ENCODE peak calls at places on chromosomes 6 and 20, in four cellular contexts. One of them, this sample, is unnamed.

GRCh38 chr20:5131502-5131901 is 4.7 kb downstream of the CDS2 start:
- DNase-seq in mesendoderm: no peak
- DNase-seq in IMR-90: no peak
- DNase-seq in trophoblast cell: no peak
- DNase-seq in this sample: no peak

GRCh38 chr6:112694986-112695385 is 347.9 kb downstream of the RFPL4B start:
- DNase-seq in IMR-90: no peak
- DNase-seq in trophoblast cell: no peak
- DNase-seq in mesendoderm: no peak
- DNase-seq in this sample: peak; percentile 2

GRCh38 chr6:149921361-149921760 is 1.6 kb downstream of the RAET1G start:
- DNase-seq in IMR-90: no peak
- DNase-seq in trophoblast cell: no peak
- DNase-seq in mesendoderm: no peak
- DNase-seq in this sample: no peak

GRCh38 chr20:41181567-41181966 is 44.2 kb downstream of the PLCG1 start:
- DNase-seq in IMR-90: no peak
- DNase-seq in mesendoderm: no peak
- DNase-seq in trophoblast cell: no peak
- DNase-seq in this sample: no peak

GRCh38 chr6:154932562-154933027 is 62.5 kb upstream of the TIAM2 start:
- DNase-seq in IMR-90: peak; percentile 78
- DNase-seq in mesendoderm: peak; percentile 96
- DNase-seq in trophoblast cell: peak; percentile 80
- DNase-seq in this sample: no peak

GRCh38 chr6:3287976-3288707 is 29.4 kb downstream of the PSMG4 start:
- DNase-seq in trophoblast cell: no peak
- DNase-seq in mesendoderm: no peak
- DNase-seq in IMR-90: no peak
- DNase-seq in this sample: no peak

GRCh38 chr6:142008776-142009175 is 123.9 kb upstream of the GJE1 start:
- DNase-seq in trophoblast cell: no peak
- DNase-seq in IMR-90: no peak
- DNase-seq in mesendoderm: no peak
- DNase-seq in this sample: no peak

GRCh38 chr6:145561095-145561820 is 174.1 kb downstream of the EPM2A start:
- DNase-seq in trophoblast cell: no peak
- DNase-seq in mesendoderm: no peak
- DNase-seq in IMR-90: no peak
- DNase-seq in this sample: no peak

GRCh38 chr6:109024368-109024767 is 70.3 kb downstream of the SESN1 start:
- DNase-seq in mesendoderm: no peak
- DNase-seq in trophoblast cell: peak; percentile 36
- DNase-seq in IMR-90: peak; percentile 42
- DNase-seq in this sample: no peak

GRCh38 chr20:63064745-63065711 is 58.3 kb upstream of the BHLHE23 start:
- DNase-seq in mesendoderm: no peak
- DNase-seq in trophoblast cell: peak; percentile 68
- DNase-seq in IMR-90: no peak
- DNase-seq in this sample: no peak

GRCh38 chr6:17179246-17180073 is 77.6 kb downstream of the STMND1 start:
- DNase-seq in mesendoderm: no peak
- DNase-seq in IMR-90: peak; percentile 68
- DNase-seq in trophoblast cell: no peak
- DNase-seq in this sample: no peak

GRCh38 chr6:129113637-129114036 is 230.7 kb downstream of the LAMA2 start:
- DNase-seq in IMR-90: no peak
- DNase-seq in mesendoderm: no peak
- DNase-seq in trophoblast cell: no peak
- DNase-seq in this sample: no peak

GRCh38 chr6:125871365-125871764 is 80.6 kb downstream of the NCOA7 start:
- DNase-seq in trophoblast cell: no peak
- DNase-seq in mesendoderm: no peak
- DNase-seq in IMR-90: peak; percentile 21
- DNase-seq in this sample: no peak

GRCh38 chr20:64071341-64072332 is 7.7 kb downstream of the RGS19 start:
- DNase-seq in trophoblast cell: no peak
- DNase-seq in IMR-90: no peak
- DNase-seq in mesendoderm: no peak
- DNase-seq in this sample: no peak

GRCh38 chr6:90227693-90228092 is 69.0 kb downstream of the BACH2 start:
- DNase-seq in IMR-90: no peak
- DNase-seq in mesendoderm: no peak
- DNase-seq in trophoblast cell: no peak
- DNase-seq in this sample: no peak

GRCh38 chr20:37534401-37535157 is 6.9 kb upstream of the BLCAP start:
- DNase-seq in IMR-90: peak; percentile 77
- DNase-seq in mesendoderm: peak; percentile 77
- DNase-seq in trophoblast cell: peak; percentile 94
- DNase-seq in this sample: peak; percentile 83

GRCh38 chr20:62062661-62063600 is 2.8 kb downstream of the TAF4 start:
- DNase-seq in IMR-90: no peak
- DNase-seq in mesendoderm: no peak
- DNase-seq in trophoblast cell: no peak
- DNase-seq in this sample: no peak

GRCh38 chr6:118660218-118660569 is 8.8 kb upstream of the CEP85L start:
- DNase-seq in mesendoderm: no peak
- DNase-seq in IMR-90: no peak
- DNase-seq in trophoblast cell: no peak
- DNase-seq in this sample: no peak

GRCh38 chr6:116352515-116353471 is 18.0 kb upstream of the DSE start:
- DNase-seq in mesendoderm: no peak
- DNase-seq in trophoblast cell: peak; percentile 18
- DNase-seq in IMR-90: peak; percentile 63
- DNase-seq in this sample: no peak

GRCh38 chr20:20525756-20526155 is 157.9 kb downstream of the INSM1 start:
- DNase-seq in IMR-90: no peak
- DNase-seq in trophoblast cell: no peak
- DNase-seq in mesendoderm: no peak
- DNase-seq in this sample: no peak

GRCh38 chr6:48389146-48390043 is 278.4 kb upstream of the PTCHD4 start:
- DNase-seq in mesendoderm: no peak
- DNase-seq in trophoblast cell: no peak
- DNase-seq in IMR-90: no peak
- DNase-seq in this sample: no peak

GRCh38 chr20:40511478-40511877 is 177.6 kb downstream of the MAFB start:
- DNase-seq in IMR-90: no peak
- DNase-seq in mesendoderm: peak; percentile 55
- DNase-seq in trophoblast cell: no peak
- DNase-seq in this sample: no peak

GRCh38 chr6:82144852-82145332 is 102.7 kb downstream of the IBTK start:
- DNase-seq in trophoblast cell: peak; percentile 74
- DNase-seq in IMR-90: peak; percentile 93
- DNase-seq in mesendoderm: peak; percentile 58
- DNase-seq in this sample: no peak

GRCh38 chr6:133951881-133952814 is 876 bp upstream of the TBPL1 start:
- DNase-seq in IMR-90: peak; percentile 80
- DNase-seq in trophoblast cell: peak; percentile 65
- DNase-seq in mesendoderm: peak; percentile 84
- DNase-seq in this sample: peak; percentile 51
- H2BK120ac ChIP-seq in IMR-90: peak overlapping the region; percentile 58
- H2BK120ac ChIP-seq in trophoblast cell: peak overlapping the region; percentile 70
- H2BK120ac ChIP-seq in mesendoderm: no peak overlapping the region
- H2BK120ac ChIP-seq in this sample: no peak overlapping the region

GRCh38 chr6:136751991-136752390 is 40.3 kb downstream of the MAP3K5 start:
- DNase-seq in IMR-90: no peak
- DNase-seq in mesendoderm: no peak
- DNase-seq in trophoblast cell: no peak
- DNase-seq in this sample: no peak
- H3K23ac ChIP-seq in IMR-90: no peak overlapping the region
- H3K23ac ChIP-seq in mesendoderm: no peak overlapping the region
- H3K23ac ChIP-seq in trophoblast cell: no peak overlapping the region
- H3K23ac ChIP-seq in this sample: no peak overlapping the region

GRCh38 chr6:45454008-45454911 is 76.5 kb upstream of the SUPT3H start:
- DNase-seq in mesendoderm: peak; percentile 27
- DNase-seq in IMR-90: peak; percentile 78
- DNase-seq in trophoblast cell: peak; percentile 29
- DNase-seq in this sample: no peak

GRCh38 chr6:45457141-45457540 is 79.4 kb upstream of the SUPT3H start:
- DNase-seq in IMR-90: no peak
- DNase-seq in trophoblast cell: no peak
- DNase-seq in mesendoderm: no peak
- DNase-seq in this sample: no peak

GRCh38 chr6:45458672-45459071 is 80.9 kb upstream of the SUPT3H start:
- DNase-seq in IMR-90: no peak
- DNase-seq in trophoblast cell: no peak
- DNase-seq in mesendoderm: no peak
- DNase-seq in this sample: no peak

GRCh38 chr6:45450801-45451200 is 73.1 kb upstream of the SUPT3H start:
- DNase-seq in mesendoderm: peak; percentile 35
- DNase-seq in IMR-90: no peak
- DNase-seq in trophoblast cell: no peak
- DNase-seq in this sample: no peak

GRCh38 chr6:45455408-45455807 is 77.7 kb upstream of the SUPT3H start:
- DNase-seq in mesendoderm: no peak
- DNase-seq in trophoblast cell: no peak
- DNase-seq in IMR-90: no peak
- DNase-seq in this sample: no peak
- H2BK120ac ChIP-seq in mesendoderm: no peak overlapping the region
- H2BK120ac ChIP-seq in trophoblast cell: no peak overlapping the region
- H2BK120ac ChIP-seq in IMR-90: peak overlapping the region; percentile 57
- H2BK120ac ChIP-seq in this sample: no peak overlapping the region

GRCh38 chr6:12014027-12014872 is 2.1 kb downstream of the HIVEP1 start:
- DNase-seq in trophoblast cell: peak; percentile 75
- DNase-seq in mesendoderm: no peak
- DNase-seq in IMR-90: peak; percentile 90
- DNase-seq in this sample: no peak

GRCh38 chr6:12011276-12012112 is 618 bp upstream of the HIVEP1 start:
- DNase-seq in mesendoderm: peak; percentile 98
- DNase-seq in trophoblast cell: peak; percentile 94
- DNase-seq in IMR-90: peak; percentile 96
- DNase-seq in this sample: peak; percentile 94

GRCh38 chr6:12012231-12012565 is at the start of gene HIVEP1:
- DNase-seq in trophoblast cell: no peak
- DNase-seq in mesendoderm: peak; percentile 47
- DNase-seq in IMR-90: no peak
- DNase-seq in this sample: peak; percentile 55

GRCh38 chr6:12013368-12013617 is 1.2 kb downstream of the HIVEP1 start:
- DNase-seq in trophoblast cell: peak; percentile 38
- DNase-seq in mesendoderm: no peak
- DNase-seq in IMR-90: no peak
- DNase-seq in this sample: no peak

GRCh38 chr6:12012566-12013367 is 655 bp downstream of the HIVEP1 start:
- DNase-seq in trophoblast cell: peak; percentile 83
- DNase-seq in IMR-90: peak; percentile 95
- DNase-seq in mesendoderm: peak; percentile 94
- DNase-seq in this sample: peak; percentile 82
- H3K23ac ChIP-seq in trophoblast cell: no peak overlapping the region
- H3K23ac ChIP-seq in IMR-90: peak overlapping the region; percentile 92
- H3K23ac ChIP-seq in mesendoderm: peak overlapping the region; percentile 52
- H3K23ac ChIP-seq in this sample: peak overlapping the region; percentile 90

GRCh38 chr6:30689022-30689865 is 1.5 kb downstream of the NRM start:
- DNase-seq in mesendoderm: no peak
- DNase-seq in trophoblast cell: no peak
- DNase-seq in IMR-90: no peak
- DNase-seq in this sample: no peak
- H2BK120ac ChIP-seq in mesendoderm: no peak overlapping the region
- H2BK120ac ChIP-seq in trophoblast cell: no peak overlapping the region
- H2BK120ac ChIP-seq in IMR-90: peak overlapping the region; percentile 86
- H2BK120ac ChIP-seq in this sample: no peak overlapping the region

GRCh38 chr6:10908228-10908627 is 21.4 kb downstream of the SYCP2L start:
- DNase-seq in mesendoderm: no peak
- DNase-seq in IMR-90: no peak
- DNase-seq in trophoblast cell: no peak
- DNase-seq in this sample: no peak

GRCh38 chr6:10901751-10902150 is 14.9 kb downstream of the SYCP2L start:
- DNase-seq in trophoblast cell: no peak
- DNase-seq in IMR-90: no peak
- DNase-seq in mesendoderm: no peak
- DNase-seq in this sample: no peak

GRCh38 chr6:10904015-10904414 is 17.2 kb downstream of the SYCP2L start:
- DNase-seq in IMR-90: no peak
- DNase-seq in trophoblast cell: no peak
- DNase-seq in mesendoderm: no peak
- DNase-seq in this sample: no peak
- H3K23ac ChIP-seq in IMR-90: no peak overlapping the region
- H3K23ac ChIP-seq in trophoblast cell: no peak overlapping the region
- H3K23ac ChIP-seq in mesendoderm: no peak overlapping the region
- H3K23ac ChIP-seq in this sample: no peak overlapping the region

GRCh38 chr20:3202965-3203314 is 1.5 kb downstream of the DDRGK1 start:
- DNase-seq in mesendoderm: no peak
- DNase-seq in IMR-90: no peak
- DNase-seq in trophoblast cell: no peak
- DNase-seq in this sample: no peak
- H2BK120ac ChIP-seq in mesendoderm: no peak overlapping the region
- H2BK120ac ChIP-seq in IMR-90: no peak overlapping the region
- H2BK120ac ChIP-seq in trophoblast cell: no peak overlapping the region
- H2BK120ac ChIP-seq in this sample: no peak overlapping the region

DNA sequence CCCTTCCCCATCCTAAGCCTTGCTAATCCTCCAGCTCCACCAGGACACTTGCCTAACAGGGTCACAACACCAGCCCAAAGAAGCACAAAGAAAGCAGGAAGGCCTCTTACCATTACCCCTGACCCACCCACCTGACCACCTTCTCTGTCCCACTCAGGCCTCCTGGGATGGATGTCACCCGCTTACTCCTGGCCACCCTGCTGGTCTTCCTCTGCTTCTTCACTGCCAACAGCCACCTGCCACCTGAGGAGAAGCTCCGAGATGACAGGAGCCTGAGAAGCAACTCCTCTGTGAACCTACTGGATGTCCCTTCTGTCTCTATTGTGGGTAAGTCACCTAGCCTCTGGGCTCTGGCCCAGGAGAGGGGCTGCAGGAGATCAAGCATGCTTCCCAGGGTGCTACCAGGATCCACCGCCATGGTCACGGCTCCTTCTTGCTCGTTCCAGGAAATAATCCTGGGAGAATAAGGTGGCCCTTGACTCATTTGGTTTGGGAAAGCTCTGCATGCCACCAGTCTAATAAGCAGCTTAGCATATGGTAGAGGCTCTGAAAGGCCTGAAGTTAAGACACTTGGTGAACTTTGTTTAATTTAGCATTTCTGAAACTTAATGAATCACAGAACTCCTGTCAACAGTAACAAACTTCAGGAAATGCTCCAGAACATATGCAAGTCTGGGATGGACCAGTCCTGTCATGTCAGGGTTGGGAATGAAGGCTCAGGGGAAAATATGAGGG is 19.2 kb downstream of the ASIP start:
- DNase-seq in trophoblast cell: no peak
- DNase-seq in IMR-90: peak; percentile 26
- DNase-seq in mesendoderm: no peak
- DNase-seq in this sample: no peak
- H3K23ac ChIP-seq in trophoblast cell: no peak overlapping the region
- H3K23ac ChIP-seq in IMR-90: no peak overlapping the region
- H3K23ac ChIP-seq in mesendoderm: no peak overlapping the region
- H3K23ac ChIP-seq in this sample: no peak overlapping the region

This sample was measured in neuronal stem cell.